ENCODE peak calls at places on chromosomes 11 and 22, in nine cellular contexts. J is IMR-90, S is lower lobe of right lung, B is foreskin fibroblast, F is A549, D is AG04449, R is hepatocyte, L is kidney, T is transverse colon. I is an unnamed sample.
A peak's percentile ranks its signal among the peaks of the same experiment; 100 is the strongest.

GRCh38 chr11:104623518-104623917 is 274.7 kb downstream of the CASP12 start:
- DNase-seq in J (peak; percentile 70), S (no peak), B (peak; percentile 66), F (no peak), D (no peak), R (no peak), L (no peak), T (no peak), I (peak; percentile 64)

GRCh38 chr11:11731311-11732083 is 109.7 kb upstream of the GALNT18 start:
- DNase-seq in J (peak; percentile 73), S (no peak), B (peak; percentile 51), F (no peak), D (peak; percentile 4), R (no peak), L (no peak), T (no peak), I (peak; percentile 94)

GRCh38 chr11:117189941-117190544 is 9.1 kb upstream of the TAGLN start:
- DNase-seq in J (no peak), S (peak; percentile 32), B (no peak), F (no peak), D (no peak), R (no peak), L (peak; percentile 56), T (peak; percentile 5), I (no peak)

GRCh38 chr11:1534682-1535081 is 37.4 kb downstream of the DUSP8 start:
- DNase-seq in J (peak; percentile 31), S (no peak), B (peak; percentile 28), F (no peak), D (no peak), R (no peak), L (no peak), T (no peak), I (no peak)

GRCh38 chr11:94849836-94850235 is 81.7 kb downstream of the AMOTL1 start:
- DNase-seq in J (peak; percentile 23), S (no peak), B (peak; percentile 14), F (no peak), D (no peak), R (no peak), L (no peak), T (no peak), I (no peak)

GRCh38 chr22:37725551-37726239 is 28.8 kb downstream of the TRIOBP start:
- DNase-seq in J (no peak), S (no peak), B (no peak), F (no peak), D (no peak), R (no peak), L (no peak), T (no peak), I (no peak)

GRCh38 chr11:133302056-133302455 is 230.2 kb downstream of the OPCML start:
- DNase-seq in J (no peak), S (no peak), B (no peak), F (no peak), D (no peak), R (no peak), L (no peak), T (no peak), I (no peak)

GRCh38 chr11:112195906-112196305 is 20.6 kb downstream of the BCO2 start:
- DNase-seq in J (no peak), S (no peak), B (no peak), F (no peak), D (no peak), R (no peak), L (no peak), T (no peak), I (peak; percentile 89)

GRCh38 chr22:45667486-45667885 is 4.1 kb upstream of the ATXN10 start:
- DNase-seq in J (no peak), S (no peak), B (no peak), F (no peak), D (no peak), R (no peak), L (no peak), T (no peak), I (no peak)

GRCh38 chr11:90187839-90188238 is 35.0 kb downstream of the CHORDC1 start:
- DNase-seq in J (no peak), S (no peak), B (no peak), F (no peak), D (no peak), R (no peak), L (no peak), T (no peak), I (no peak)

GRCh38 chr11:62137276-62137861 is 13.6 kb downstream of the INCENP start:
- DNase-seq in J (no peak), S (no peak), B (no peak), F (no peak), D (no peak), R (no peak), L (no peak), T (no peak), I (no peak)

GRCh38 chr22:42799462-42800405 is 57.3 kb downstream of the ARFGAP3 start:
- DNase-seq in J (no peak), S (no peak), B (no peak), F (no peak), D (no peak), R (no peak), L (no peak), T (no peak), I (no peak)

GRCh38 chr22:19873960-19874306 is 19.3 kb upstream of the GNB1L start:
- DNase-seq in J (no peak), S (peak; percentile 38), B (no peak), F (no peak), D (no peak), R (no peak), L (peak; percentile 51), T (no peak), I (no peak)

GRCh38 chr11:104547996-104548661 is 350.1 kb downstream of the CASP12 start:
- DNase-seq in J (peak; percentile 63), S (no peak), B (no peak), F (no peak), D (no peak), R (no peak), L (no peak), T (no peak), I (peak; percentile 84)

DNA sequence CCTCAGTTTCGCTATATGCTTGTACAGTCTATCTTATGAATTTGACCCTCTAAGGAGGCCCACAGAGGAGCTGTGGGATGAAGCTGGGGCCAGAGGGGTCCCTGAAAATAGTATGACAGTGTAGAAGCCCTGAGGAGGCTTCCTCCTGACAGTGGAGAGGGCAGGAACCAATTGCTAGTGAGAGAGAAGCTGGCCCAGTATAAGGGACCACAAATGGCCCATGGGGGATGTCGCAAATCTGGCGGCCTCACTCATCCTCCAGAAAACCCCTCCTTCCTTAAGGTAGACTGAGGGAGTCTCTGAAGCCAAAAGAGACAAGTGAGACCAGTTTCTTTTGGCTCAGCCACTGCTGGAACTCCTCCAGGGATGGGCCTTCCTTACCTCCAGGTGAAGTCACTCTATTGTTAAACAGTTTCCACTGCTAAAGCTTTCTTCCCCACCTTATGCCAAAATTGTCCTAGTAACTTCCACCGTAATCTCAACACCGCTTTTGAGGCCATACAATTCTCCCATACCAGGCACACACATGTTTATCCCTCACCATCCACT is 17.8 kb upstream of the CASTOR1 start:
- DNase-seq in J (no peak), S (no peak), B (no peak), F (no peak), D (no peak), R (no peak), L (no peak), T (no peak), I (no peak)
- H3K4me3 ChIP-seq in J (no peak overlapping the region), S (no peak overlapping the region), B (no peak overlapping the region), F (no peak overlapping the region), D (no peak overlapping the region), R (no peak overlapping the region), L (peak overlapping the region; percentile 11), T (no peak overlapping the region), I (no peak overlapping the region)

GRCh38 chr11:33725496-33725895 is 10.7 kb downstream of the CD59 start:
- DNase-seq in J (no peak), S (no peak), B (no peak), F (no peak), D (no peak), R (no peak), L (no peak), T (no peak), I (peak; percentile 42)
- TF ChIP-seq CTCF in J (no peak), S (no peak), B (no peak), F (no peak), D (no peak), R (no peak), L (no peak), T (no peak), I (no peak)

DNA sequence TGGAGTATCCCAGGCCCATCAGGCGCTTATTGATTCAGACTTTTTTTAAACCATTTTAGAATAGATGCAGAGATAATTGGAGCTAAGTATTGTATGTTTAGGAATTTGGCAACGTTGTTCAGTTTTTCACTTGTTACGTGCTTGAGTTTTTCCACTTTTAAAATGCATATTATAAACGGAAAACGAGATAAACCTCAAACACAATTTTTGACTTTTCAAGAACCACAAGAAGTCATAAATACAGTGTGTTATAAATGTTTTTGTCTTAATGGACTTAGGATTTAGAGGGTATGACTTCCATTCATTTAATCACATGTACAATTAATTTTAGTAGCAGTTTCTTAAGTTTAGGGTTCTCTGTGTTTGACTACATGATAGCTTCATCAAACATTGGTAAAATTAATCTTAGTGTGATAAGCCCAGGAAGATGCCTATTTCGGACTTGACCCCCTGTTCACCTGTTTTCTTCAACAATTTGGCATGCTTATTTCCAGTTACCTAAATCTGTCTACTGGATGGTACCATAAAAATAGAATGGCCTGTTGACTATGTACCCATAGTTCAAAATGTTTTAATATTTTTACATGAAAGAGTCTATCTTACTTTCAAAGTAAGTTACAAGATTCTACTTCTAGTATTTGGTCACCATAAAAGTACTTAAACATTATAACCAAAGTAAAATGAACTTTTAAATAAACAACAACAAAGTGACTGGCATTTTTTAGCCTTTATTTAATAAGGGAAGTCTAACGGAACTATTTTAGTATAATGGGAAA is 1.3 kb downstream of the ZC3H12C start:
- DNase-seq in J (no peak), S (no peak), B (no peak), F (no peak), D (no peak), R (no peak), L (no peak), T (no peak), I (no peak)
- H3K4me3 ChIP-seq in J (peak overlapping the region; percentile 76), S (peak overlapping the region; percentile 75), B (peak overlapping the region; percentile 78), F (peak overlapping the region; percentile 60), D (peak overlapping the region; percentile 69), R (peak overlapping the region; percentile 35), L (peak overlapping the region; percentile 71), T (peak overlapping the region; percentile 76), I (peak overlapping the region; percentile 61)

GRCh38 chr11:67264886-67265632 is 1.2 kb upstream of the GRK2 start:
- DNase-seq in J (no peak), S (no peak), B (no peak), F (no peak), D (no peak), R (no peak), L (no peak), T (no peak), I (peak; percentile 86)

GRCh38 chr11:67267188-67268035 is 1.1 kb downstream of the GRK2 start:
- DNase-seq in J (no peak), S (peak; percentile 67), B (no peak), F (no peak), D (no peak), R (peak; percentile 69), L (peak; percentile 84), T (peak; percentile 87), I (no peak)

GRCh38 chr11:67266424-67267187 is at the start of gene GRK2:
- DNase-seq in J (peak; percentile 28), S (peak; percentile 75), B (no peak), F (peak; percentile 44), D (no peak), R (peak; percentile 83), L (peak; percentile 86), T (no peak), I (peak; percentile 60)

GRCh38 chr11:67264260-67264659 is 2.0 kb upstream of the GRK2 start:
- DNase-seq in J (no peak), S (no peak), B (no peak), F (no peak), D (no peak), R (no peak), L (no peak), T (no peak), I (no peak)

GRCh38 chr11:67265633-67266423 is 445 bp upstream of the GRK2 start:
- DNase-seq in J (peak; percentile 33), S (peak; percentile 88), B (peak; percentile 43), F (peak; percentile 76), D (no peak), R (peak; percentile 89), L (peak; percentile 91), T (peak; percentile 85), I (peak; percentile 57)
- TF ChIP-seq CTCF in J (peak; percentile 75), S (peak; percentile 65), B (peak; percentile 54), F (peak; percentile 79), D (peak; percentile 73), R (peak; percentile 81), L (peak; percentile 94), T (peak; percentile 71), I (peak; percentile 49)